ENCODE peak calls at places on chromosomes 11 and 22, in nine cellular contexts. W, H, L, U, K, G, Y, O and R are unnamed samples.

GRCh38 chr22:37284807-37285355 is 2.6 kb downstream of the CYTH4 start:
- DNase-seq in G (peak), O (no peak), U (no peak), K (peak), W (peak), L (no peak), H (no peak), Y (no peak), R (no peak)

GRCh38 chr11:15507592-15507991 is 392.9 kb downstream of the INSC start:
- DNase-seq in U (no peak), K (no peak), G (no peak), Y (no peak), O (no peak), W (peak), H (no peak), L (no peak), R (peak)

GRCh38 chr11:94845622-94846021 is 77.5 kb downstream of the AMOTL1 start:
- DNase-seq in Y (no peak), W (no peak), O (no peak), H (no peak), G (peak), L (peak), U (no peak), K (no peak), R (peak)

GRCh38 chr11:11531127-11531526 is 90.7 kb downstream of the GALNT18 start:
- DNase-seq in K (no peak), Y (no peak), U (no peak), G (no peak), H (peak), O (no peak), L (no peak), W (no peak), R (no peak)

GRCh38 chr11:102760355-102761035 is 19.9 kb downstream of the MMP10 start:
- DNase-seq in U (peak), Y (peak), O (peak), W (no peak), H (no peak), K (no peak), L (no peak), G (no peak), R (peak)

GRCh38 chr11:84890706-84891105 is 736.4 kb downstream of the DLG2 start:
- DNase-seq in K (no peak), O (no peak), G (no peak), L (no peak), H (no peak), Y (no peak), W (no peak), U (no peak), R (no peak)

GRCh38 chr11:67663515-67664212 is 10.8 kb downstream of the ALDH3B2 start:
- DNase-seq in L (no peak), H (no peak), K (no peak), G (no peak), O (no peak), W (no peak), Y (no peak), U (no peak), R (no peak)

GRCh38 chr11:108199446-108200321 is 22.8 kb downstream of the NPAT start:
- DNase-seq in W (peak), L (no peak), K (no peak), Y (no peak), U (no peak), O (peak), G (no peak), H (no peak), R (peak)

GRCh38 chr11:126926376-126926791 is 74.2 kb downstream of the KIRREL3 start:
- DNase-seq in L (no peak), O (peak), K (peak), Y (no peak), W (no peak), G (no peak), H (no peak), U (no peak), R (peak)

GRCh38 chr22:43843783-43844530 is 18.4 kb downstream of the SULT4A1 start:
- DNase-seq in W (no peak), H (peak), G (no peak), Y (no peak), K (no peak), O (no peak), L (no peak), U (no peak), R (no peak)

GRCh38 chr22:22593964-22594656 is 35.0 kb upstream of the PRAME start:
- DNase-seq in L (peak), W (peak), K (peak), U (peak), O (peak), Y (peak), H (peak), G (no peak), R (peak)

GRCh38 chr11:134679592-134679991 is 267.6 kb upstream of the B3GAT1 start:
- DNase-seq in Y (no peak), L (no peak), W (no peak), O (no peak), G (peak), K (no peak), U (no peak), H (no peak), R (no peak)

GRCh38 chr11:72598901-72599300 is 75.3 kb downstream of the PDE2A start:
- DNase-seq in L (peak), K (peak), Y (no peak), W (no peak), H (peak), U (peak), O (peak), G (no peak), R (no peak)

GRCh38 chr11:46075168-46075567 is 46.1 kb downstream of the PHF21A start:
- DNase-seq in L (no peak), Y (no peak), G (no peak), H (no peak), W (no peak), U (peak), O (peak), K (no peak), R (peak)

GRCh38 chr22:19719055-19719482 is 4.3 kb upstream of the GP1BB start:
- DNase-seq in U (no peak), Y (no peak), L (no peak), W (no peak), O (no peak), K (peak), H (no peak), G (no peak), R (no peak)

GRCh38 chr11:101848262-101848661 is 66.5 kb upstream of the CEP126 start:
- DNase-seq in K (no peak), G (no peak), U (no peak), Y (no peak), H (no peak), O (peak), L (peak), W (peak), R (peak)

GRCh38 chr11:88384678-88385015 is 47.1 kb upstream of the CTSC start:
- DNase-seq in H (no peak), O (peak), L (no peak), G (no peak), W (peak), K (no peak), Y (no peak), U (no peak), R (peak)

GRCh38 chr11:96284917-96285316 is 58.1 kb downstream of the MAML2 start:
- DNase-seq in L (no peak), K (no peak), W (peak), O (no peak), H (no peak), Y (no peak), G (no peak), U (no peak), R (no peak)

GRCh38 chr22:36136988-36137387 is 23.6 kb downstream of the APOL3 start:
- DNase-seq in O (peak), K (no peak), L (no peak), U (no peak), H (no peak), Y (no peak), W (no peak), G (no peak), R (peak)

GRCh38 chr11:99531468-99531867 is 510.7 kb downstream of the CNTN5 start:
- DNase-seq in W (no peak), K (no peak), L (no peak), H (no peak), O (no peak), G (no peak), Y (no peak), U (no peak), R (no peak)

GRCh38 chr11:60777572-60777971 is 7.6 kb upstream of the MS4A10 start:
- DNase-seq in G (no peak), O (peak), L (peak), U (peak), Y (no peak), H (no peak), W (no peak), K (no peak), R (peak)

GRCh38 chr11:65440831-65441499 is 18.4 kb downstream of the NEAT1 start:
- DNase-seq in H (no peak), Y (no peak), U (no peak), K (no peak), G (no peak), W (peak), L (no peak), O (peak), R (peak)

GRCh38 chr22:22881116-22882032 is 6.2 kb upstream of the IGLL5 start:
- DNase-seq in Y (no peak), O (no peak), L (no peak), H (peak), U (no peak), K (no peak), G (no peak), W (peak), R (no peak)

GRCh38 chr11:78562398-78562797 is 12.3 kb downstream of the NARS2 start:
- DNase-seq in O (peak), Y (no peak), G (no peak), L (no peak), W (no peak), K (no peak), H (no peak), U (no peak), R (peak)

GRCh38 chr11:89177691-89178231 is at the start of gene TYR:
- DNase-seq in K (no peak), H (no peak), L (no peak), W (no peak), Y (no peak), O (no peak), U (no peak), G (no peak), R (no peak)

GRCh38 chr11:73270089-73270854 is 1.9 kb upstream of the P2RY6 start:
- DNase-seq in K (no peak), O (no peak), L (no peak), U (no peak), G (no peak), Y (no peak), H (no peak), W (peak), R (no peak)

GRCh38 chr11:11291432-11292015 is 61.5 kb downstream of the CSNK2A3 start:
- DNase-seq in H (no peak), W (no peak), O (no peak), L (peak), U (no peak), G (no peak), K (no peak), Y (no peak), R (no peak)

GRCh38 chr11:25737071-25737675 is 594.8 kb upstream of the ANO3 start:
- DNase-seq in L (peak), O (no peak), G (no peak), W (no peak), Y (no peak), H (no peak), K (no peak), U (no peak), R (no peak)

GRCh38 chr11:26584818-26585217 is 12.8 kb upstream of the MUC15 start:
- DNase-seq in W (peak), L (no peak), U (no peak), H (no peak), Y (no peak), K (no peak), G (no peak), O (no peak), R (no peak)

GRCh38 chr11:64790205-64791095 is 12.1 kb upstream of the SF1 start:
- DNase-seq in H (no peak), O (no peak), Y (no peak), U (no peak), K (no peak), G (no peak), L (no peak), W (no peak), R (no peak)

GRCh38 chr11:119340335-119341221 is at the start of gene C1QTNF5:
- DNase-seq in U (no peak), O (peak), K (no peak), Y (no peak), H (peak), L (no peak), G (peak), W (no peak), R (peak)

GRCh38 chr22:45552580-45553332 is 50.1 kb downstream of the FBLN1 start:
- DNase-seq in Y (no peak), U (peak), L (no peak), W (no peak), H (peak), O (peak), K (no peak), G (no peak), R (peak)
- TF ChIP-seq CTCF in Y (peak), U (peak), L (no peak), W (no peak), H (peak), O (peak), K (no peak), G (no peak), R (peak)

GRCh38 chr11:129695543-129696308 is 119.9 kb upstream of the TMEM45B start:
- DNase-seq in L (peak), H (peak), O (peak), G (peak), K (peak), U (peak), Y (peak), W (peak), R (peak)
- H3K4me3 ChIP-seq in L (peak), H (peak), O (peak), G (no peak), K (peak), U (no peak), Y (no peak), W (no peak), R (peak)

GRCh38 chr11:2825261-2825885 is 60.2 kb downstream of the CDKN1C start:
- DNase-seq in U (peak), Y (no peak), W (no peak), O (peak), L (peak), K (no peak), G (peak), H (no peak), R (peak)
- TF ChIP-seq CTCF in U (no peak), Y (no peak), W (no peak), O (no peak), L (no peak), K (no peak), G (no peak), H (no peak), R (peak)

DNA sequence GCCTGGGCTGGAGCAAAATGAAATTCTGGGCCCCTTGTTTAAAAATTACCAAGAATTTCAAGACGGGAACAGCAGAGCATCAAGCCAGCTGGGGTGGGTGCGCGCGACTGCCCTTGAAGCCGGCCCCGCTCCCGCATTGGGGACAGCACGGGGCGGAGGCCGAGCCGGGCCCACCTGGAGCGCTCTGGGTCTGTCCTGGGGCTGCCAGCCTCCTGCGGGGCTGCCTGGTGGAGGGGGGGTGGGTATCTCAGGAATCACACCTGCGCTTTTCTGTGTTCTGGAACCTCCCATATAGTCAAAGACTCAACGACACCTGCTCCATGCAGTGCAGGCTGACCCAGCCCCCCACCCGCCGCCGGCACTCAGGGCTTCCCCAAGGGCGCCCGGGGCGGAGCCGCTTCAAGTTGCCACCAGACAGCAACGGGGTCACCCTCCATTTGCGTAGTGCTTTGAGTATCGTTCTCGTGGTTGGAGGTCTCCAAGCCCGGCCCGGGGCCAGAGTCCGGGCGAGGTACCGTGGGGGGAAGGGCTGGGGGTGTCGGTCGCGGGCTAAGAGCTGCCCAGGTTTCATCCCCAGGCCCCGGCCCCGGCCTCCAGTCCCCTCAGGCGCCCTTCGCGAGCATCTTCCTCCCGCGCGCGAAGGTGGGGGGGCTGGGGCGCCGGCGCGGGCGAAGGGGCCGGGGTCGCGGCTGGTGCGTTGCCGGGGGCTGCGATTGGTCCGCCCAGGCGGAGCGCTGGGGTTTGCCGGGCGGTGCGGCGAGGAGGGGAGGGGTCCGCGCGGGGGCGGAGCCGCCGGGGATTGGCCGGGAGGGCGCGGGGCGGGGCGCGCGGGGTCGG is 6.6 kb downstream of the TSPAN4 start:
- DNase-seq in Y (no peak), K (no peak), H (peak), L (no peak), U (no peak), O (no peak), G (no peak), W (no peak), R (no peak)
- H3K4me3 ChIP-seq in Y (no peak), K (peak), H (peak), L (no peak), U (peak), O (peak), G (no peak), W (peak), R (peak)

GRCh38 chr22:46006379-46007002 is 29.5 kb upstream of the WNT7B start:
- DNase-seq in O (peak), K (peak), Y (peak), L (peak), H (peak), G (peak), U (peak), W (peak), R (peak)
- TF ChIP-seq CTCF in O (peak), K (peak), Y (peak), L (peak), H (peak), G (peak), U (peak), W (peak), R (peak)

DNA sequence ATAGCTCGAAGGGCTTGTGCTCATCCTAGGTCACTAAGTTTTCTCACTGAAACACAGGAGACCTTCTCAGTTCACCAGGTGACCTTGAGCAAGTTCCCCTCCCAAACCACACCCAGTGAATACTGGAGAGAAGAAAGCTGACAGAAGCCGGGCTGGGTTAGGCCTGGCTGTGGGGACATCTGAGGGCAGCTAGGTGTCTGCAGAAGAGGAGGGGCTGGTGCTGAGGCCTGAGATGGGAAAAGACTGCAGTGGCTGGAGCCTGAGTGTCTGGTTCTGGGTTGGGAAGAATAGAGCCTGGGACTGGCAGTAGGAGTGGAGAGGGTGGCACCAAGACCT is 602 bp upstream of the INPP5J start:
- DNase-seq in L (no peak), Y (no peak), O (no peak), W (no peak), U (no peak), K (no peak), H (no peak), G (no peak), R (no peak)
- H3K4me3 ChIP-seq in L (peak), Y (no peak), O (no peak), W (no peak), U (no peak), K (no peak), H (no peak), G (no peak), R (no peak)

GRCh38 chr22:42001127-42001526 is 2.5 kb downstream of the WBP2NL start:
- DNase-seq in U (no peak), K (no peak), L (no peak), G (no peak), W (no peak), O (peak), H (no peak), Y (no peak), R (no peak)

GRCh38 chr22:42000466-42000865 is 1.9 kb downstream of the WBP2NL start:
- DNase-seq in O (no peak), U (no peak), H (no peak), K (no peak), W (no peak), L (no peak), G (no peak), Y (no peak), R (no peak)

GRCh38 chr22:41998361-41999261 is at the start of gene WBP2NL:
- DNase-seq in W (peak), Y (no peak), H (peak), G (peak), K (peak), O (peak), U (peak), L (no peak), R (peak)

GRCh38 chr22:41996826-41997225 is 1.8 kb upstream of the WBP2NL start:
- DNase-seq in Y (no peak), W (no peak), G (no peak), K (no peak), O (no peak), L (no peak), H (no peak), U (no peak), R (no peak)

GRCh38 chr22:42001706-42002105 is 3.1 kb downstream of the WBP2NL start:
- DNase-seq in H (no peak), K (no peak), Y (no peak), O (no peak), U (no peak), L (no peak), G (no peak), W (no peak), R (no peak)
- TF ChIP-seq CTCF in H (no peak), K (no peak), Y (no peak), O (no peak), U (no peak), L (no peak), G (no peak), W (no peak), R (no peak)

DNA sequence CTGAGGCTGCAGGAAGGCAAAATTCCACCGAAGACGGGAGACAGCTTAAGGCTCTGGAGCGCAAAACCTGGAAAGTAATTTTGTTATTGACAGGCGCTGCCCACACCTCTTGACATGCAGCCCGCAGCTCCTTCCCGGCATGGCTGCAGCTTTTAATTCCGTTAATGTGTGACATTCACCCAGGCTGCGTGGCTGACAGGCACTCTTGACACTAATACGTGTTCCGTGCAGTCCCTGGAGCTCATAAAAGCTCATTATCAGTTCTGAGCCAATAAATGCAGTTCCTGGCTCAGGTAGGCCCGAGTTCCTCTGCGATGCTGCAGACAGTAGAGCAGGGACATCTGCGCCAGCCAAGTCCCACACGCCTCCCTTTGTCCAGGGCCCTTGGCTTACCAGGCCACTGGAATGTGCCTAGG is 34.8 kb downstream of the TSPAN18 start:
- DNase-seq in Y (no peak), H (no peak), L (no peak), U (no peak), W (no peak), O (no peak), K (no peak), G (no peak), R (no peak)
- H3K4me3 ChIP-seq in Y (no peak), H (no peak), L (no peak), U (no peak), W (no peak), O (no peak), K (no peak), G (no peak), R (no peak)

GRCh38 chr11:69588270-69588669 is 52.7 kb upstream of the CCND1 start:
- DNase-seq in K (no peak), L (peak), G (no peak), W (no peak), U (peak), O (peak), Y (peak), H (no peak), R (peak)
- TF ChIP-seq CTCF in K (no peak), L (peak), G (no peak), W (no peak), U (peak), O (peak), Y (peak), H (peak), R (peak)